ENCODE peak calls at places on chromosomes 3 and 15, in five cellular contexts. F is heart left ventricle, I is AG10803, C is GM12864, W is bronchial epithelial cell. N is an unnamed sample.

GRCh38 chr15:76185716-76186115 is 125.6 kb downstream of the ETFA start:
- DNase-seq in W (peak; percentile 77), I (peak; percentile 74), C (peak; percentile 15), F (no peak), N (peak; percentile 60)

GRCh38 chr3:127701281-127701792 is 28.6 kb downstream of the ABTB1 start:
- DNase-seq in W (no peak), F (peak; percentile 70), I (no peak), C (no peak), N (no peak)

GRCh38 chr3:82567029-82567600 is 805.7 kb upstream of the GBE1 start:
- DNase-seq in W (no peak), I (no peak), C (no peak), F (no peak), N (no peak)

GRCh38 chr3:165895919-165896318 is 58.7 kb upstream of the BCHE start:
- DNase-seq in F (no peak), W (peak; percentile 20), I (no peak), C (no peak), N (no peak)

GRCh38 chr3:163315786-163316185 is 1762.5 kb downstream of the SI start:
- DNase-seq in C (no peak), W (peak; percentile 0), I (no peak), F (no peak), N (no peak)

GRCh38 chr3:126146525-126147146 is 33.8 kb downstream of the ALDH1L1 start:
- DNase-seq in I (no peak), W (no peak), F (peak; percentile 4), C (no peak), N (no peak)

GRCh38 chr3:52024765-52025452 is 29.2 kb upstream of the RPL29 start:
- DNase-seq in F (no peak), C (no peak), W (no peak), I (no peak), N (no peak)

GRCh38 chr3:15284121-15284889 is 48.1 kb downstream of the SH3BP5 start:
- DNase-seq in F (peak; percentile 68), W (no peak), C (no peak), I (peak; percentile 24), N (no peak)

GRCh38 chr15:42511010-42511396 is 15.6 kb downstream of the SNAP23 start:
- DNase-seq in I (peak; percentile 62), W (peak; percentile 39), C (no peak), F (no peak), N (no peak)

GRCh38 chr3:52450489-52451236 is 3.2 kb downstream of the TNNC1 start:
- DNase-seq in I (no peak), C (no peak), W (no peak), F (no peak), N (no peak)

GRCh38 chr3:52446631-52447511 is 2.0 kb upstream of the SEMA3G start:
- DNase-seq in I (peak; percentile 34), C (no peak), W (no peak), F (no peak), N (peak; percentile 80)

GRCh38 chr3:139546772-139547171 is 7.2 kb upstream of the RBP1 start:
- DNase-seq in W (no peak), C (no peak), I (no peak), F (no peak), N (no peak)

GRCh38 chr3:42032693-42033349 is 58.3 kb upstream of the TRAK1 start:
- DNase-seq in I (peak; percentile 100), W (peak; percentile 59), F (no peak), C (no peak), N (no peak)

GRCh38 chr15:57218826-57219576 is 157.3 kb upstream of the CGNL1 start:
- DNase-seq in F (no peak), I (peak; percentile 98), C (no peak), W (peak; percentile 8), N (no peak)

GRCh38 chr3:64675848-64676247 is 12.0 kb downstream of the ADAMTS9 start:
- DNase-seq in W (no peak), C (no peak), I (no peak), F (no peak), N (no peak)

GRCh38 chr15:60635507-60636352 is 156.8 kb upstream of the ICE2 start:
- DNase-seq in F (no peak), C (peak; percentile 81), W (no peak), I (no peak), N (peak; percentile 26)

GRCh38 chr3:13902648-13903238 is 22.9 kb upstream of the WNT7A start:
- DNase-seq in I (no peak), C (no peak), F (no peak), W (no peak), N (no peak)

GRCh38 chr3:7504886-7505775 is 644.2 kb downstream of the GRM7 start:
- DNase-seq in I (no peak), W (peak; percentile 96), F (peak; percentile 46), C (no peak), N (no peak)

GRCh38 chr3:182165234-182165633 is 453.5 kb downstream of the SOX2 start:
- DNase-seq in I (no peak), C (peak; percentile 10), W (peak; percentile 99), F (no peak), N (no peak)

GRCh38 chr15:68739390-68740075 is 81.2 kb downstream of the ANP32A start:
- DNase-seq in F (no peak), W (no peak), C (no peak), I (no peak), N (no peak)

GRCh38 chr15:42408178-42408577 is 48.9 kb downstream of the CAPN3 start:
- DNase-seq in W (no peak), I (no peak), F (no peak), C (no peak), N (no peak)

GRCh38 chr3:46675843-46676567 is 17.5 kb downstream of the ALS2CL start:
- DNase-seq in C (no peak), F (no peak), I (no peak), W (no peak), N (no peak)

GRCh38 chr15:33226559-33227181 is 32.2 kb upstream of the FMN1 start:
- DNase-seq in I (peak; percentile 13), C (peak; percentile 52), W (peak; percentile 75), F (peak; percentile 52), N (no peak)
- TF ChIP-seq CTCF in I (peak; percentile 21), C (peak; percentile 57), W (peak; percentile 66), F (peak; percentile 22), N (peak; percentile 10)

GRCh38 chr3:195909294-195909644 is 918 bp upstream of the TNK2 start:
- DNase-seq in C (no peak), F (no peak), W (no peak), I (no peak), N (no peak)
- TF ChIP-seq CTCF in C (no peak), F (no peak), W (no peak), I (no peak), N (peak; percentile 12)

GRCh38 chr3:106262976-106263375 is 394.2 kb upstream of the CBLB start:
- DNase-seq in C (no peak), F (no peak), I (peak; percentile 6), W (no peak), N (no peak)

GRCh38 chr3:106261915-106262683 is 393.3 kb upstream of the CBLB start:
- DNase-seq in W (no peak), I (peak; percentile 96), C (no peak), F (no peak), N (no peak)

GRCh38 chr3:106257172-106257571 is 388.4 kb upstream of the CBLB start:
- DNase-seq in C (no peak), I (no peak), W (no peak), F (no peak), N (no peak)

GRCh38 chr3:106263556-106263955 is 394.7 kb upstream of the CBLB start:
- DNase-seq in I (no peak), W (no peak), F (no peak), C (no peak), N (no peak)

DNA sequence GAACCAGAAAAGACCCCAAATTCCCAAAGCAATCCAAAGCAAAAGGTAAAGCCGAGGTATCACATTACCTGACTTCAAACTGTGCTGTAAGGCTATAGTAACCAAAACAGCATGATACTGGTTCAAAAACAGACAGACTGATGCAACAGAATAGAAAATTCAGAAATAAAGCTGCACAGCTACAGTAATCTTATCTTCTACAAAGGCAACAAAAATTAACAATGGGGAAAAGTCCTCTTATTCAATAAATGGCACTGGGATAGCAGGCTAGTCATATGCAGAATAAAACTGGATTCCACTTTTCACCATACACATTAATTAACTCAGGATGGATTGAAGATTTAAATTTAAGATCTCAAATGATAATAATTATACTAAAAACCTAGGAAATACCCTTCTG is 392.6 kb upstream of the CBLB start:
- DNase-seq in C (no peak), I (peak; percentile 60), F (no peak), W (no peak), N (no peak)
- TF ChIP-seq CTCF in C (no peak), I (no peak), F (no peak), W (no peak), N (no peak)

GRCh38 chr3:95612611-95613010 is 1201.8 kb upstream of the EPHA6 start:
- DNase-seq in W (no peak), I (no peak), F (no peak), C (no peak), N (no peak)
- TF ChIP-seq CTCF in W (no peak), I (no peak), F (no peak), C (no peak), N (no peak)

DNA sequence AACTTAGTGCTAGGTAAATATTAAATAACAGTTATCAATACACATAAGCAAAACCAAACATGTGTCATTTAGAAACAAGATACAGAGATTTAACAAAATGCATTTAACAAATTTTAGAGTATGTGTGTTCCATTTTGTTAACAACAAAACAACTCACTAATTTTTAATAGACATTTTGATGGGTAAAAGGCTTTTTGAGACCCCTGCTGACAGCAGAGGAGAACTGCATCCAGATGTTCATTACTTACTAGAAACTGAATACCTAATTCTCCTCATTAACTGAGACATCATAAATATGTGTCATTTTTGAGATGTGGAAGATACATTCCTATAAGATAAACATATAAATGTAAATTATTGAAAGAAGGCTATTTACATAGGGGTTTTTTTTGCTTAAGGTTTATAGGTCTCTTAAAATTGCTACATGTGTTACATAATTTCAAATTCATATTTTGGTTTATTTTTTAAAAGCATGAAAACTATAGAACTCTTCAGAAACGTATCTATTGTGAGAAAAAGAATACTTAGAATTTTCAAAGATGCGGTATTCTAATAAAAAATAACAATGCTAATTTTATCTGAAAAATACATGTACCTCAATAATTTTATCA is 1009.8 kb downstream of the TUSC7 start:
- DNase-seq in I (peak; percentile 31), C (no peak), W (peak; percentile 22), F (no peak), N (peak; percentile 9)
- TF ChIP-seq CTCF in I (peak; percentile 90), C (peak; percentile 70), W (peak; percentile 60), F (peak; percentile 39), N (peak; percentile 55)